ENCODE peak calls at places on chromosomes 3 and 15, in six cellular contexts. One of them, this sample, is unnamed.

GRCh38 chr3:196619213-196619612 is 20.3 kb upstream of the NRROS start:
- DNase-seq in AG08395: no peak
- DNase-seq in HS-5: no peak
- DNase-seq in sciatic nerve: no peak
- DNase-seq in stimulated activated CD4-positive, alpha-beta T cell treated with anti-CD3 and anti-CD28 coated beads, Interleukin-15, amount 100 ng/mL, for 24 hours: no peak
- DNase-seq in body of pancreas: no peak
- DNase-seq in this sample: no peak

GRCh38 chr15:78276032-78276943 is 11.9 kb downstream of the DNAJA4 start:
- DNase-seq in AG08395: no peak
- DNase-seq in HS-5: no peak
- DNase-seq in sciatic nerve: no peak
- DNase-seq in stimulated activated CD4-positive, alpha-beta T cell treated with anti-CD3 and anti-CD28 coated beads, Interleukin-15, amount 100 ng/mL, for 24 hours: no peak
- DNase-seq in body of pancreas: no peak
- DNase-seq in this sample: no peak

GRCh38 chr3:10602769-10603768 is 97.7 kb upstream of the ATP2B2 start:
- DNase-seq in AG08395: no peak
- DNase-seq in HS-5: no peak
- DNase-seq in sciatic nerve: no peak
- DNase-seq in stimulated activated CD4-positive, alpha-beta T cell treated with anti-CD3 and anti-CD28 coated beads, Interleukin-15, amount 100 ng/mL, for 24 hours: peak; percentile 70
- DNase-seq in body of pancreas: no peak
- DNase-seq in this sample: peak; percentile 52

GRCh38 chr3:184815046-184815930 is 3.3 kb downstream of the VPS8 start:
- DNase-seq in AG08395: peak; percentile 24
- DNase-seq in HS-5: peak; percentile 40
- DNase-seq in sciatic nerve: no peak
- DNase-seq in stimulated activated CD4-positive, alpha-beta T cell treated with anti-CD3 and anti-CD28 coated beads, Interleukin-15, amount 100 ng/mL, for 24 hours: no peak
- DNase-seq in body of pancreas: no peak
- DNase-seq in this sample: no peak

GRCh38 chr15:37107071-37107753 is 6.9 kb upstream of the MEIS2 start:
- DNase-seq in AG08395: no peak
- DNase-seq in HS-5: no peak
- DNase-seq in sciatic nerve: no peak
- DNase-seq in stimulated activated CD4-positive, alpha-beta T cell treated with anti-CD3 and anti-CD28 coated beads, Interleukin-15, amount 100 ng/mL, for 24 hours: no peak
- DNase-seq in body of pancreas: no peak
- DNase-seq in this sample: no peak

GRCh38 chr15:90883971-90884718 is at the start of gene FES:
- DNase-seq in AG08395: peak; percentile 36
- DNase-seq in HS-5: no peak
- DNase-seq in sciatic nerve: peak; percentile 84
- DNase-seq in stimulated activated CD4-positive, alpha-beta T cell treated with anti-CD3 and anti-CD28 coated beads, Interleukin-15, amount 100 ng/mL, for 24 hours: no peak
- DNase-seq in body of pancreas: no peak
- DNase-seq in this sample: peak; percentile 48

GRCh38 chr15:77327168-77327567 is 92.7 kb downstream of the PEAK1 start:
- DNase-seq in AG08395: no peak
- DNase-seq in HS-5: no peak
- DNase-seq in sciatic nerve: no peak
- DNase-seq in stimulated activated CD4-positive, alpha-beta T cell treated with anti-CD3 and anti-CD28 coated beads, Interleukin-15, amount 100 ng/mL, for 24 hours: no peak
- DNase-seq in body of pancreas: no peak
- DNase-seq in this sample: no peak

GRCh38 chr3:59313365-59313764 is 263.5 kb upstream of the CFAP20DC start:
- DNase-seq in AG08395: peak; percentile 34
- DNase-seq in HS-5: no peak
- DNase-seq in sciatic nerve: no peak
- DNase-seq in stimulated activated CD4-positive, alpha-beta T cell treated with anti-CD3 and anti-CD28 coated beads, Interleukin-15, amount 100 ng/mL, for 24 hours: peak; percentile 64
- DNase-seq in body of pancreas: peak; percentile 68
- DNase-seq in this sample: peak; percentile 63

GRCh38 chr3:120648290-120648689 is 33.7 kb downstream of the HGD start:
- DNase-seq in AG08395: peak; percentile 33
- DNase-seq in HS-5: no peak
- DNase-seq in sciatic nerve: no peak
- DNase-seq in stimulated activated CD4-positive, alpha-beta T cell treated with anti-CD3 and anti-CD28 coated beads, Interleukin-15, amount 100 ng/mL, for 24 hours: no peak
- DNase-seq in body of pancreas: no peak
- DNase-seq in this sample: no peak

GRCh38 chr15:89998141-89998661 is 2.9 kb upstream of the ZNF710 start:
- DNase-seq in AG08395: peak; percentile 69
- DNase-seq in HS-5: peak; percentile 93
- DNase-seq in sciatic nerve: no peak
- DNase-seq in stimulated activated CD4-positive, alpha-beta T cell treated with anti-CD3 and anti-CD28 coated beads, Interleukin-15, amount 100 ng/mL, for 24 hours: no peak
- DNase-seq in body of pancreas: peak; percentile 79
- DNase-seq in this sample: no peak

GRCh38 chr15:90598053-90598577 is 68.4 kb downstream of the CRTC3 start:
- DNase-seq in AG08395: no peak
- DNase-seq in HS-5: no peak
- DNase-seq in sciatic nerve: peak; percentile 69
- DNase-seq in stimulated activated CD4-positive, alpha-beta T cell treated with anti-CD3 and anti-CD28 coated beads, Interleukin-15, amount 100 ng/mL, for 24 hours: no peak
- DNase-seq in body of pancreas: no peak
- DNase-seq in this sample: no peak

GRCh38 chr15:89066280-89066679 is 22.0 kb upstream of the ABHD2 start:
- DNase-seq in AG08395: no peak
- DNase-seq in HS-5: no peak
- DNase-seq in sciatic nerve: no peak
- DNase-seq in stimulated activated CD4-positive, alpha-beta T cell treated with anti-CD3 and anti-CD28 coated beads, Interleukin-15, amount 100 ng/mL, for 24 hours: no peak
- DNase-seq in body of pancreas: no peak
- DNase-seq in this sample: no peak

GRCh38 chr3:192571197-192571791 is 156.0 kb downstream of the FGF12 start:
- DNase-seq in AG08395: peak; percentile 11
- DNase-seq in HS-5: peak; percentile 24
- DNase-seq in sciatic nerve: peak; percentile 67
- DNase-seq in stimulated activated CD4-positive, alpha-beta T cell treated with anti-CD3 and anti-CD28 coated beads, Interleukin-15, amount 100 ng/mL, for 24 hours: peak; percentile 11
- DNase-seq in body of pancreas: peak; percentile 51
- DNase-seq in this sample: no peak

GRCh38 chr15:99408236-99409096 is 157.2 kb downstream of the LRRC28 start:
- DNase-seq in AG08395: peak; percentile 80
- DNase-seq in HS-5: no peak
- DNase-seq in sciatic nerve: no peak
- DNase-seq in stimulated activated CD4-positive, alpha-beta T cell treated with anti-CD3 and anti-CD28 coated beads, Interleukin-15, amount 100 ng/mL, for 24 hours: no peak
- DNase-seq in body of pancreas: no peak
- DNase-seq in this sample: no peak

GRCh38 chr3:60841355-60841754 is 409.9 kb downstream of the FHIT start:
- DNase-seq in AG08395: no peak
- DNase-seq in HS-5: no peak
- DNase-seq in sciatic nerve: no peak
- DNase-seq in stimulated activated CD4-positive, alpha-beta T cell treated with anti-CD3 and anti-CD28 coated beads, Interleukin-15, amount 100 ng/mL, for 24 hours: no peak
- DNase-seq in body of pancreas: no peak
- DNase-seq in this sample: no peak

GRCh38 chr15:50257206-50257735 is 8.3 kb downstream of the HDC start:
- DNase-seq in AG08395: no peak
- DNase-seq in HS-5: no peak
- DNase-seq in sciatic nerve: no peak
- DNase-seq in stimulated activated CD4-positive, alpha-beta T cell treated with anti-CD3 and anti-CD28 coated beads, Interleukin-15, amount 100 ng/mL, for 24 hours: no peak
- DNase-seq in body of pancreas: no peak
- DNase-seq in this sample: no peak

GRCh38 chr3:170321326-170322034 is 36.0 kb upstream of the SKIL start:
- DNase-seq in AG08395: peak; percentile 21
- DNase-seq in HS-5: no peak
- DNase-seq in sciatic nerve: no peak
- DNase-seq in stimulated activated CD4-positive, alpha-beta T cell treated with anti-CD3 and anti-CD28 coated beads, Interleukin-15, amount 100 ng/mL, for 24 hours: no peak
- DNase-seq in body of pancreas: no peak
- DNase-seq in this sample: no peak

GRCh38 chr3:184632551-184632950 is 71.0 kb downstream of the EPHB3 start:
- DNase-seq in AG08395: no peak
- DNase-seq in HS-5: no peak
- DNase-seq in sciatic nerve: no peak
- DNase-seq in stimulated activated CD4-positive, alpha-beta T cell treated with anti-CD3 and anti-CD28 coated beads, Interleukin-15, amount 100 ng/mL, for 24 hours: no peak
- DNase-seq in body of pancreas: no peak
- DNase-seq in this sample: no peak

GRCh38 chr3:133014325-133014724 is 23.9 kb upstream of the TMEM108 start:
- DNase-seq in AG08395: no peak
- DNase-seq in HS-5: no peak
- DNase-seq in sciatic nerve: no peak
- DNase-seq in stimulated activated CD4-positive, alpha-beta T cell treated with anti-CD3 and anti-CD28 coated beads, Interleukin-15, amount 100 ng/mL, for 24 hours: no peak
- DNase-seq in body of pancreas: no peak
- DNase-seq in this sample: no peak

GRCh38 chr15:49906976-49907375 is 212.1 kb downstream of the ATP8B4 start:
- DNase-seq in AG08395: no peak
- DNase-seq in HS-5: no peak
- DNase-seq in sciatic nerve: no peak
- DNase-seq in stimulated activated CD4-positive, alpha-beta T cell treated with anti-CD3 and anti-CD28 coated beads, Interleukin-15, amount 100 ng/mL, for 24 hours: no peak
- DNase-seq in body of pancreas: no peak
- DNase-seq in this sample: no peak

GRCh38 chr3:169189486-169189885 is 474.0 kb downstream of the MECOM start:
- DNase-seq in AG08395: no peak
- DNase-seq in HS-5: no peak
- DNase-seq in sciatic nerve: no peak
- DNase-seq in stimulated activated CD4-positive, alpha-beta T cell treated with anti-CD3 and anti-CD28 coated beads, Interleukin-15, amount 100 ng/mL, for 24 hours: no peak
- DNase-seq in body of pancreas: no peak
- DNase-seq in this sample: no peak

GRCh38 chr15:42549052-42549491 is 434 bp downstream of the HAUS2 start:
- DNase-seq in AG08395: peak; percentile 38
- DNase-seq in HS-5: no peak
- DNase-seq in sciatic nerve: no peak
- DNase-seq in stimulated activated CD4-positive, alpha-beta T cell treated with anti-CD3 and anti-CD28 coated beads, Interleukin-15, amount 100 ng/mL, for 24 hours: peak; percentile 33
- DNase-seq in body of pancreas: no peak
- DNase-seq in this sample: no peak

GRCh38 chr3:30544811-30545210 is 61.6 kb upstream of the TGFBR2 start:
- DNase-seq in AG08395: peak; percentile 79
- DNase-seq in HS-5: peak; percentile 86
- DNase-seq in sciatic nerve: no peak
- DNase-seq in stimulated activated CD4-positive, alpha-beta T cell treated with anti-CD3 and anti-CD28 coated beads, Interleukin-15, amount 100 ng/mL, for 24 hours: peak; percentile 4
- DNase-seq in body of pancreas: no peak
- DNase-seq in this sample: no peak

GRCh38 chr3:151976211-151977050 is 103.0 kb downstream of the SUCNR1 start:
- DNase-seq in AG08395: peak; percentile 90
- DNase-seq in HS-5: peak; percentile 96
- DNase-seq in sciatic nerve: no peak
- DNase-seq in stimulated activated CD4-positive, alpha-beta T cell treated with anti-CD3 and anti-CD28 coated beads, Interleukin-15, amount 100 ng/mL, for 24 hours: no peak
- DNase-seq in body of pancreas: no peak
- DNase-seq in this sample: no peak

GRCh38 chr15:59249816-59250215 is 43.2 kb downstream of the LDHAL6B start:
- DNase-seq in AG08395: no peak
- DNase-seq in HS-5: no peak
- DNase-seq in sciatic nerve: no peak
- DNase-seq in stimulated activated CD4-positive, alpha-beta T cell treated with anti-CD3 and anti-CD28 coated beads, Interleukin-15, amount 100 ng/mL, for 24 hours: no peak
- DNase-seq in body of pancreas: no peak
- DNase-seq in this sample: no peak

GRCh38 chr3:171660126-171660661 is 150.1 kb downstream of the PLD1 start:
- DNase-seq in AG08395: no peak
- DNase-seq in HS-5: no peak
- DNase-seq in sciatic nerve: no peak
- DNase-seq in stimulated activated CD4-positive, alpha-beta T cell treated with anti-CD3 and anti-CD28 coated beads, Interleukin-15, amount 100 ng/mL, for 24 hours: no peak
- DNase-seq in body of pancreas: no peak
- DNase-seq in this sample: no peak

GRCh38 chr3:106305127-106305526 is 436.3 kb upstream of the CBLB start:
- DNase-seq in AG08395: no peak
- DNase-seq in HS-5: no peak
- DNase-seq in sciatic nerve: no peak
- DNase-seq in stimulated activated CD4-positive, alpha-beta T cell treated with anti-CD3 and anti-CD28 coated beads, Interleukin-15, amount 100 ng/mL, for 24 hours: no peak
- DNase-seq in body of pancreas: no peak
- DNase-seq in this sample: no peak

GRCh38 chr15:67444100-67444499 is 76.8 kb upstream of the C15orf61 start:
- DNase-seq in AG08395: peak; percentile 22
- DNase-seq in HS-5: no peak
- DNase-seq in sciatic nerve: no peak
- DNase-seq in stimulated activated CD4-positive, alpha-beta T cell treated with anti-CD3 and anti-CD28 coated beads, Interleukin-15, amount 100 ng/mL, for 24 hours: no peak
- DNase-seq in body of pancreas: no peak
- DNase-seq in this sample: no peak

GRCh38 chr15:68187559-68187958 is 17.6 kb downstream of the CALML4 start:
- DNase-seq in AG08395: peak; percentile 71
- DNase-seq in HS-5: no peak
- DNase-seq in sciatic nerve: no peak
- DNase-seq in stimulated activated CD4-positive, alpha-beta T cell treated with anti-CD3 and anti-CD28 coated beads, Interleukin-15, amount 100 ng/mL, for 24 hours: no peak
- DNase-seq in body of pancreas: peak; percentile 80
- DNase-seq in this sample: no peak

GRCh38 chr15:51758645-51759044 is 7.2 kb downstream of the TMOD2 start:
- DNase-seq in AG08395: peak; percentile 76
- DNase-seq in HS-5: no peak
- DNase-seq in sciatic nerve: peak; percentile 74
- DNase-seq in stimulated activated CD4-positive, alpha-beta T cell treated with anti-CD3 and anti-CD28 coated beads, Interleukin-15, amount 100 ng/mL, for 24 hours: no peak
- DNase-seq in body of pancreas: peak; percentile 20
- DNase-seq in this sample: no peak

GRCh38 chr15:74227968-74228722 is 8.0 kb upstream of the CCDC33 start:
- DNase-seq in AG08395: no peak
- DNase-seq in HS-5: no peak
- DNase-seq in sciatic nerve: no peak
- DNase-seq in stimulated activated CD4-positive, alpha-beta T cell treated with anti-CD3 and anti-CD28 coated beads, Interleukin-15, amount 100 ng/mL, for 24 hours: no peak
- DNase-seq in body of pancreas: no peak
- DNase-seq in this sample: no peak

GRCh38 chr15:75565062-75565970 is 13.8 kb downstream of the PTPN9 start:
- DNase-seq in AG08395: no peak
- DNase-seq in HS-5: no peak
- DNase-seq in sciatic nerve: no peak
- DNase-seq in stimulated activated CD4-positive, alpha-beta T cell treated with anti-CD3 and anti-CD28 coated beads, Interleukin-15, amount 100 ng/mL, for 24 hours: no peak
- DNase-seq in body of pancreas: no peak
- DNase-seq in this sample: no peak